ENCODE peak calls at places on chromosome 2, in five cellular contexts. O, L, H, D and X are unnamed samples. For H3K4me1, the result is how much of the 10 kb centered on the place peaks cover.

GRCh38 chr2:107402330-107402729 is 424.4 kb upstream of the RGPD4 start:
- DNase-seq in L (no peak), O (no peak), H (no peak), D (no peak), X (no peak)

GRCh38 chr2:25161055-25161781 is 7.2 kb downstream of the POMC start:
- DNase-seq in H (peak), O (peak), L (no peak), D (peak), X (no peak)

GRCh38 chr2:21095178-21095577 is 28.6 kb upstream of the TDRD15 start:
- DNase-seq in D (no peak), O (no peak), H (no peak), L (no peak), X (no peak)

GRCh38 chr2:165584126-165584525 is 114.6 kb downstream of the CSRNP3 start:
- DNase-seq in H (no peak), O (no peak), D (no peak), L (no peak), X (no peak)

GRCh38 chr2:7915302-7916200 is 766.3 kb upstream of the ID2 start:
- DNase-seq in L (no peak), H (no peak), D (no peak), O (no peak), X (no peak)

GRCh38 chr2:189412330-189412953 is 28.8 kb upstream of the WDR75 start:
- DNase-seq in L (no peak), D (peak), H (peak), O (no peak), X (peak)

GRCh38 chr2:201964631-201965206 is 68.9 kb upstream of the FZD7 start:
- DNase-seq in H (no peak), O (no peak), L (no peak), D (no peak), X (no peak)

GRCh38 chr2:50515638-50516037 is 516.3 kb downstream of the NRXN1 start:
- DNase-seq in H (no peak), D (no peak), L (no peak), O (no peak), X (no peak)

GRCh38 chr2:239537633-239538356 is 137.0 kb upstream of the HDAC4 start:
- DNase-seq in D (no peak), O (peak), L (no peak), H (no peak), X (no peak)

GRCh38 chr2:13522917-13523821 is 806.4 kb downstream of the TRIB2 start:
- DNase-seq in O (no peak), D (peak), H (peak), L (no peak), X (no peak)

GRCh38 chr2:224183086-224183485 is 144.0 kb upstream of the SERPINE2 start:
- DNase-seq in D (no peak), H (no peak), L (no peak), O (no peak), X (no peak)

GRCh38 chr2:43251171-43251731 is 24.8 kb upstream of the ZFP36L2 start:
- DNase-seq in O (no peak), D (no peak), H (peak), L (no peak), X (peak)

GRCh38 chr2:239828192-239828972 is 196.8 kb downstream of the NDUFA10 start:
- DNase-seq in O (peak), H (peak), L (no peak), D (peak), X (no peak)

GRCh38 chr2:56248965-56249742 is 65.4 kb downstream of the CCDC85A start:
- DNase-seq in O (no peak), L (no peak), H (no peak), D (no peak), X (no peak)

GRCh38 chr2:53442783-53443182 is 324.8 kb upstream of the CHAC2 start:
- DNase-seq in D (peak), L (no peak), O (no peak), H (no peak), X (peak)

GRCh38 chr2:28753043-28753683 is 1.5 kb downstream of the PPP1CB start:
- DNase-seq in D (peak), H (peak), L (peak), O (peak), X (peak)

GRCh38 chr2:199659207-199659606 is 191.8 kb downstream of the FTCDNL1 start:
- DNase-seq in O (peak), L (no peak), D (peak), H (peak), X (peak)

GRCh38 chr2:236959876-236960275 is 125.8 kb upstream of the COPS8 start:
- DNase-seq in H (no peak), O (no peak), L (no peak), D (peak), X (no peak)

GRCh38 chr2:16316456-16317210 is 349.0 kb downstream of the CYRIA start:
- DNase-seq in D (no peak), H (no peak), O (no peak), L (no peak), X (peak)

GRCh38 chr2:124877065-124877671 is 852.1 kb downstream of the CNTNAP5 start:
- DNase-seq in O (no peak), L (no peak), D (no peak), H (no peak), X (no peak)

GRCh38 chr2:33395660-33396249 is 80.7 kb upstream of the RASGRP3 start:
- DNase-seq in O (no peak), L (no peak), D (peak), H (peak), X (peak)

GRCh38 chr2:28346587-28346986 is 46.1 kb upstream of the FOSL2 start:
- DNase-seq in D (no peak), H (no peak), L (no peak), O (peak), X (peak)

GRCh38 chr2:152587187-152587947 is 129.9 kb downstream of the PRPF40A start:
- DNase-seq in H (no peak), D (no peak), O (no peak), L (no peak), X (no peak)

GRCh38 chr2:39725401-39725800 is 53.7 kb downstream of the THUMPD2 start:
- DNase-seq in H (no peak), D (no peak), O (no peak), L (no peak), X (no peak)

GRCh38 chr2:175461839-175462238 is 280.3 kb upstream of the ATP5MC3 start:
- DNase-seq in D (no peak), H (no peak), O (no peak), L (no peak), X (no peak)

GRCh38 chr2:194545978-194546377 is 1111.0 kb upstream of the SLC39A10 start:
- DNase-seq in D (no peak), L (no peak), O (no peak), H (no peak), X (no peak)

GRCh38 chr2:217910875-217911212 is 92.0 kb downstream of the TNS1 start:
- DNase-seq in D (no peak), H (peak), L (no peak), O (no peak), X (no peak)
- H3K4me1 ChIP-seq in D (under half), H (half or more), L (under half), O (half or more), X (under half)

GRCh38 chr2:172101707-172102158 is 967 bp downstream of the DLX2 start:
- DNase-seq in O (peak), D (no peak), H (no peak), L (no peak), X (no peak)

GRCh38 chr2:172100080-172101007 is 2.4 kb downstream of the DLX2 start:
- DNase-seq in D (peak), H (no peak), L (no peak), O (peak), X (peak)

GRCh38 chr2:172099472-172100079 is 3.1 kb downstream of the DLX2 start:
- DNase-seq in L (no peak), H (no peak), D (no peak), O (no peak), X (no peak)

GRCh38 chr2:172102159-172102857 is 392 bp downstream of the DLX2 start:
- DNase-seq in D (peak), L (no peak), H (no peak), O (peak), X (peak)

DNA sequence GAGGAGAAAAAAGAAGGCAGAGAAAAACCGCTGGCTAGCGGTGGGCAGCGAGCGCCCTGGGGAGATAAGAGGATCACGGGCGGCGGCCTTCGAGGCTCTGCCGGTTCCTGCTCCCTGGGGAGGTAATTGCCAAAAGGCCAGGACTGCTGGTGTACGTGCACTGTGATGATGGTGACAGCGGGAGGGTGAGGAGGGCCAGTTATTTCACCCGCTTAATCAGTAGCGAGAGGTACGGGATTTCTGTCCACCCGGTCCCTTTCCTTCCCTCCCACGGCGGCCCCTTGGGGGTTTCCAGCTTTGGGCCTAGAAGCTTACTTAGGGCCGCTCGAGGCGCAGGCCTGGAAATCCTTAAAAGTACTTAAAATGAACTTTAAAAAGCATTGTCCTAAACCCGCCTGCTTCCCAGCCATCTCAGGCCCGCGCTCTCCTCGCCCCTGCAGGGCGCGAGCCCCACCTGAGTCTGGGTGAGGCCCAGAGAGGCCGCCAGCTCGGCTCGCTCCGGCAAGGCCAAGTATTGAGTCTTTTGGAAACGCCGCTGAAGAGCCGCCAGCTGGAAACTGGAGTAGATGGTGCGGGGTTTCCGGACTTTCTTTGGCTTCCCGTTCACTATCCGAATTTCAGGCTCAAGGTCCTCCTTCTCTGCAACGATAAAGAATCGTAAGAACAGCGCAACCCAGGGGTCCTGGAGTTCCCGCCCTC is 1.5 kb downstream of the DLX2 start:
- DNase-seq in O (no peak), L (no peak), H (no peak), D (peak), X (peak)
- H3K4me3 ChIP-seq in O (no peak), L (peak), H (no peak), D (peak), X (peak)

GRCh38 chr2:30252723-30253688 is 21.7 kb downstream of the LBH start:
- DNase-seq in O (no peak), D (peak), H (peak), L (no peak), X (peak)
- H3K4me1 ChIP-seq in O (half or more), D (under half), H (under half), L (under half), X (under half)

GRCh38 chr2:197897944-197898678 is 93.7 kb downstream of the PLCL1 start:
- DNase-seq in D (no peak), L (no peak), H (no peak), O (no peak), X (no peak)

GRCh38 chr2:197891897-197892442 is 87.6 kb downstream of the PLCL1 start:
- DNase-seq in D (no peak), O (no peak), L (no peak), H (no peak), X (no peak)

GRCh38 chr2:197894751-197895274 is 90.4 kb downstream of the PLCL1 start:
- DNase-seq in O (no peak), H (no peak), L (no peak), D (no peak), X (no peak)

GRCh38 chr2:197890160-197890559 is 85.8 kb downstream of the PLCL1 start:
- DNase-seq in L (no peak), O (no peak), H (no peak), D (no peak), X (no peak)

GRCh38 chr2:197893403-197894177 is 89.2 kb downstream of the PLCL1 start:
- DNase-seq in L (no peak), H (no peak), O (no peak), D (no peak), X (no peak)
- H3K4me3 ChIP-seq in L (no peak), H (no peak), O (no peak), D (no peak), X (no peak)

GRCh38 chr2:61448229-61448628 is 22.7 kb downstream of the USP34 start:
- DNase-seq in H (no peak), D (peak), L (no peak), O (no peak), X (no peak)

GRCh38 chr2:61452392-61452791 is 18.5 kb downstream of the USP34 start:
- DNase-seq in O (no peak), H (no peak), L (no peak), D (peak), X (no peak)

GRCh38 chr2:61451178-61451577 is 19.7 kb downstream of the USP34 start:
- DNase-seq in O (no peak), D (peak), H (no peak), L (no peak), X (no peak)

GRCh38 chr2:61454383-61454782 is 16.5 kb downstream of the USP34 start:
- DNase-seq in D (peak), H (no peak), L (no peak), O (no peak), X (no peak)

DNA sequence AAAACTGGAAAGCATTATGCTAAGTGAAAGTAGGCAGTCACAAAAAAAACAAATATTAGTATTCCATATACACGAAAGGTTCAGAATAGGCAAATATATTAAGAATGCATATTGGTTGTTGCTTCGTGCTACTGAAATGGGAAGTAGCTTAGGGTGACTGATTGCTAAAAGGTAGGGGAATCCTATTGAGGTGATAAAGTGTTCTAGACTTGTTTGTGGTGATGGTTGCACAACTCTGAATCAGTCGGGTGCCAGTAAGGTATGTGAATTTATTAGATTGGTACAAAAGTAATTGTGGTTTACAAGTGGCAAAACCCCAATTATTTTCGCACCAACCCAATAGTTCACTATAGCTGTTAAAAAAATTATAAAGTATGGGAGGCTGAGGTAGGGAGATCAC is 20.7 kb downstream of the USP34 start:
- DNase-seq in H (no peak), O (no peak), L (no peak), D (peak), X (no peak)
- H3K4me1 ChIP-seq in H (under half), O (half or more), L (under half), D (under half), X (under half)

GRCh38 chr2:186484062-186484735 is 1.9 kb upstream of the ZC3H15 start:
- DNase-seq in L (no peak), D (no peak), O (no peak), H (no peak), X (no peak)
- H3K4me3 ChIP-seq in L (peak), D (peak), O (no peak), H (no peak), X (no peak)

GRCh38 chr2:46339676-46340459 is 42.7 kb downstream of the EPAS1 start:
- DNase-seq in D (no peak), H (peak), O (no peak), L (no peak), X (peak)

GRCh38 chr2:46340740-46341420 is 43.7 kb downstream of the EPAS1 start:
- DNase-seq in L (no peak), D (peak), H (no peak), O (no peak), X (no peak)

GRCh38 chr2:46337208-46337994 is 40.2 kb downstream of the EPAS1 start:
- DNase-seq in D (no peak), O (no peak), L (no peak), H (no peak), X (no peak)

GRCh38 chr2:46338674-46339073 is 41.5 kb downstream of the EPAS1 start:
- DNase-seq in L (no peak), D (no peak), H (no peak), O (no peak), X (no peak)

DNA sequence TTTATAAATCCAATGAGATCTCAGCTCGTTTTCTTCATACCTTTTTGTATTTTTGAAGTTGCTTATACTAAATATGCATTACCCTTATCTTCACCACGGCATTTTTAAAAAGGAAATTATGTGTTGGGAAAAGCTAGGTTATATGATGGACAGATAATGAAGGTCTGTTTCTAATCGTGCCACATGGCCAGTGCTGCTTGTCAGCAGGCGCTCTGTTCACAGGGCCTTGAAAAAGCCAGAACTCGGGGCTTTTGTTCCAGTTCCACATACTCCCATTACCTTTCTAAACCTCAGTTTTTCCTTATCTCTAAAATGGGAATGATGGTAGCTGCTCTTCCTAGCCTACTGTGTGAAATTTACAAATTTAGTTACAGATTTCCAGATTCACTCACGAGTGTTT is 42.0 kb downstream of the EPAS1 start:
- DNase-seq in O (no peak), H (no peak), D (no peak), L (no peak), X (peak)
- H3K4me1 ChIP-seq in O (half or more), H (under half), D (under half), L (under half), X (half or more)

GRCh38 chr2:60475311-60475830 is 78.1 kb downstream of the BCL11A start:
- DNase-seq in L (no peak), H (no peak), O (no peak), D (no peak), X (no peak)

GRCh38 chr2:60478660-60479059 is 74.8 kb downstream of the BCL11A start:
- DNase-seq in O (no peak), D (peak), H (no peak), L (no peak), X (peak)

GRCh38 chr2:60474301-60474700 is 79.2 kb downstream of the BCL11A start:
- DNase-seq in L (no peak), H (no peak), O (no peak), D (no peak), X (no peak)

GRCh38 chr2:60479226-60480088 is 74.0 kb downstream of the BCL11A start:
- DNase-seq in O (no peak), D (peak), H (no peak), L (no peak), X (no peak)

GRCh38 chr2:60476206-60476946 is 77.1 kb downstream of the BCL11A start:
- DNase-seq in L (no peak), O (no peak), H (no peak), D (no peak), X (no peak)
- H3K4me3 ChIP-seq in L (no peak), O (no peak), H (no peak), D (peak), X (no peak)

DNA sequence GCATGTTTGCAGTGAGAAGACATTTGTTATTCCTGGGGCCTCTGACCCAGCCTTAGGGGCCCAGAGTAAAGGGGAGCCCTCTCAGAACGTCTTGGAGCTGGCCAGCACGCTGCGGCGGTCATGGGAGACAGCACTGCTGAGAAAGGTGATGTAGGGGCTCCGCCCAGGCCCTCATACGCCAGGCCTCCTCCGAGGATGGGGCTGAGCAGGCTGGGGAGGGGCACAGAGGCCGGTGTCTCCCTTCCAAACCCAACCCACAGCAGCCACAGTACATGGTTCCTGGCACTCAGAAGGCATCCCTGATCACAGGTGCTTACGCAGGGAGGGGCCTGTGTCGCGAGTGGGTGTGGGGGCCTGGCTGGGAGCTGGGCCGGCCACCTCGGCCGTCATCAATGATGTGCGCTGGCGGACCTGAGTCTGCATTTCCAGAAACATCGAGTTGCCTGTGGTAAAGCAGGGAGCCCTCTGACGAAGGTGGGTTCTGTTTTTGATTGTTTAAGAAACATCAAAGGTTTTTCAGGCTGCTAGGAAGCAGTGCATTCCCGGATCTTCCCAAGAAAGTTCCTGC is 51.0 kb upstream of the PXDN start:
- DNase-seq in H (no peak), D (no peak), O (peak), L (no peak), X (no peak)
- H3K4me1 ChIP-seq in H (under half), D (under half), O (under half), L (under half), X (under half)